ENCODE peak calls at places on chromosomes 5 and 9, in nine cellular contexts. One of them, this sample, is unnamed.

GRCh38 chr9:108634164-108634563 is 221.6 kb downstream of the ACTL7B start:
- DNase-seq in uterus: no peak
- DNase-seq in endothelial cell of umbilical vein: no peak
- DNase-seq in body of pancreas: peak; percentile 15
- DNase-seq in PC-3: peak; percentile 37
- DNase-seq in CD8-positive, alpha-beta T cell: no peak
- DNase-seq in CD8-positive, alpha-beta memory T cell: no peak
- DNase-seq in HCT116: peak; percentile 12
- DNase-seq in prostate gland: peak; percentile 8
- DNase-seq in this sample: no peak

GRCh38 chr9:26510137-26510536 is 382.5 kb downstream of the CAAP1 start:
- DNase-seq in uterus: no peak
- DNase-seq in endothelial cell of umbilical vein: no peak
- DNase-seq in body of pancreas: no peak
- DNase-seq in PC-3: no peak
- DNase-seq in CD8-positive, alpha-beta T cell: no peak
- DNase-seq in CD8-positive, alpha-beta memory T cell: no peak
- DNase-seq in HCT116: no peak
- DNase-seq in prostate gland: no peak
- DNase-seq in this sample: no peak

GRCh38 chr5:5777013-5777412 is 354.5 kb downstream of the ICE1 start:
- DNase-seq in uterus: no peak
- DNase-seq in endothelial cell of umbilical vein: no peak
- DNase-seq in body of pancreas: no peak
- DNase-seq in PC-3: no peak
- DNase-seq in CD8-positive, alpha-beta T cell: no peak
- DNase-seq in CD8-positive, alpha-beta memory T cell: no peak
- DNase-seq in HCT116: no peak
- DNase-seq in prostate gland: no peak
- DNase-seq in this sample: no peak

GRCh38 chr9:106613250-106613737 is 249.7 kb upstream of the ZNF462 start:
- DNase-seq in uterus: no peak
- DNase-seq in endothelial cell of umbilical vein: no peak
- DNase-seq in body of pancreas: peak; percentile 55
- DNase-seq in PC-3: no peak
- DNase-seq in CD8-positive, alpha-beta T cell: no peak
- DNase-seq in CD8-positive, alpha-beta memory T cell: no peak
- DNase-seq in HCT116: no peak
- DNase-seq in prostate gland: peak; percentile 18
- DNase-seq in this sample: no peak

GRCh38 chr9:4862506-4863250 is 69.9 kb downstream of the RCL1 start:
- DNase-seq in uterus: peak; percentile 29
- DNase-seq in endothelial cell of umbilical vein: no peak
- DNase-seq in body of pancreas: no peak
- DNase-seq in PC-3: no peak
- DNase-seq in CD8-positive, alpha-beta T cell: no peak
- DNase-seq in CD8-positive, alpha-beta memory T cell: no peak
- DNase-seq in HCT116: no peak
- DNase-seq in prostate gland: no peak
- DNase-seq in this sample: no peak

GRCh38 chr9:126743046-126743445 is 61.8 kb upstream of the ZBTB43 start:
- DNase-seq in uterus: no peak
- DNase-seq in endothelial cell of umbilical vein: no peak
- DNase-seq in body of pancreas: no peak
- DNase-seq in PC-3: no peak
- DNase-seq in CD8-positive, alpha-beta T cell: no peak
- DNase-seq in CD8-positive, alpha-beta memory T cell: no peak
- DNase-seq in HCT116: no peak
- DNase-seq in prostate gland: no peak
- DNase-seq in this sample: no peak

GRCh38 chr5:68433921-68434879 is 218.6 kb downstream of the PIK3R1 start:
- DNase-seq in uterus: peak; percentile 73
- DNase-seq in endothelial cell of umbilical vein: peak; percentile 93
- DNase-seq in body of pancreas: peak; percentile 65
- DNase-seq in PC-3: peak; percentile 78
- DNase-seq in CD8-positive, alpha-beta T cell: peak; percentile 79
- DNase-seq in CD8-positive, alpha-beta memory T cell: peak; percentile 83
- DNase-seq in HCT116: peak; percentile 90
- DNase-seq in prostate gland: peak; percentile 41
- DNase-seq in this sample: peak; percentile 86

GRCh38 chr5:80077317-80077716 is 42.2 kb downstream of the THBS4 start:
- DNase-seq in uterus: no peak
- DNase-seq in endothelial cell of umbilical vein: no peak
- DNase-seq in body of pancreas: no peak
- DNase-seq in PC-3: no peak
- DNase-seq in CD8-positive, alpha-beta T cell: no peak
- DNase-seq in CD8-positive, alpha-beta memory T cell: no peak
- DNase-seq in HCT116: no peak
- DNase-seq in prostate gland: no peak
- DNase-seq in this sample: no peak

GRCh38 chr9:92236915-92237314 is 56.6 kb downstream of the IARS1 start:
- DNase-seq in uterus: no peak
- DNase-seq in endothelial cell of umbilical vein: no peak
- DNase-seq in body of pancreas: no peak
- DNase-seq in PC-3: no peak
- DNase-seq in CD8-positive, alpha-beta T cell: no peak
- DNase-seq in CD8-positive, alpha-beta memory T cell: no peak
- DNase-seq in HCT116: no peak
- DNase-seq in prostate gland: no peak
- DNase-seq in this sample: no peak

GRCh38 chr5:135034186-135034962 is at the start of gene PITX1:
- DNase-seq in uterus: no peak
- DNase-seq in endothelial cell of umbilical vein: no peak
- DNase-seq in body of pancreas: peak; percentile 31
- DNase-seq in PC-3: peak; percentile 65
- DNase-seq in CD8-positive, alpha-beta T cell: no peak
- DNase-seq in CD8-positive, alpha-beta memory T cell: no peak
- DNase-seq in HCT116: peak; percentile 33
- DNase-seq in prostate gland: peak; percentile 80
- DNase-seq in this sample: no peak

GRCh38 chr9:112112519-112112918 is 62.6 kb downstream of the SUSD1 start:
- DNase-seq in uterus: no peak
- DNase-seq in endothelial cell of umbilical vein: peak; percentile 74
- DNase-seq in body of pancreas: no peak
- DNase-seq in PC-3: peak; percentile 90
- DNase-seq in CD8-positive, alpha-beta T cell: no peak
- DNase-seq in CD8-positive, alpha-beta memory T cell: no peak
- DNase-seq in HCT116: peak; percentile 83
- DNase-seq in prostate gland: no peak
- DNase-seq in this sample: no peak

GRCh38 chr5:55062039-55062779 is 38.2 kb downstream of the GZMK start:
- DNase-seq in uterus: no peak
- DNase-seq in endothelial cell of umbilical vein: no peak
- DNase-seq in body of pancreas: no peak
- DNase-seq in PC-3: peak; percentile 24
- DNase-seq in CD8-positive, alpha-beta T cell: peak; percentile 32
- DNase-seq in CD8-positive, alpha-beta memory T cell: peak; percentile 24
- DNase-seq in HCT116: no peak
- DNase-seq in prostate gland: no peak
- DNase-seq in this sample: peak; percentile 63

GRCh38 chr9:80866121-80866520 is 823.2 kb downstream of the TLE1 start:
- DNase-seq in uterus: no peak
- DNase-seq in endothelial cell of umbilical vein: no peak
- DNase-seq in body of pancreas: no peak
- DNase-seq in PC-3: no peak
- DNase-seq in CD8-positive, alpha-beta T cell: no peak
- DNase-seq in CD8-positive, alpha-beta memory T cell: no peak
- DNase-seq in HCT116: no peak
- DNase-seq in prostate gland: no peak
- DNase-seq in this sample: no peak

GRCh38 chr5:5306696-5307095 is 115.8 kb upstream of the ICE1 start:
- DNase-seq in uterus: no peak
- DNase-seq in endothelial cell of umbilical vein: no peak
- DNase-seq in body of pancreas: no peak
- DNase-seq in PC-3: peak; percentile 42
- DNase-seq in CD8-positive, alpha-beta T cell: no peak
- DNase-seq in CD8-positive, alpha-beta memory T cell: no peak
- DNase-seq in HCT116: no peak
- DNase-seq in prostate gland: no peak
- DNase-seq in this sample: no peak

GRCh38 chr9:128026255-128027165 is 40.6 kb downstream of the NAIF1 start:
- DNase-seq in uterus: no peak
- DNase-seq in endothelial cell of umbilical vein: peak; percentile 11
- DNase-seq in body of pancreas: no peak
- DNase-seq in PC-3: no peak
- DNase-seq in CD8-positive, alpha-beta T cell: peak; percentile 72
- DNase-seq in CD8-positive, alpha-beta memory T cell: peak; percentile 76
- DNase-seq in HCT116: no peak
- DNase-seq in prostate gland: no peak
- DNase-seq in this sample: peak; percentile 89

GRCh38 chr5:77628840-77629552 is 9.5 kb downstream of the OTP start:
- DNase-seq in uterus: no peak
- DNase-seq in endothelial cell of umbilical vein: no peak
- DNase-seq in body of pancreas: no peak
- DNase-seq in PC-3: no peak
- DNase-seq in CD8-positive, alpha-beta T cell: no peak
- DNase-seq in CD8-positive, alpha-beta memory T cell: no peak
- DNase-seq in HCT116: no peak
- DNase-seq in prostate gland: no peak
- DNase-seq in this sample: no peak
- H3K4me3 ChIP-seq in uterus: no peak overlapping the region
- H3K4me3 ChIP-seq in endothelial cell of umbilical vein: no peak overlapping the region
- H3K4me3 ChIP-seq in body of pancreas: no peak overlapping the region
- H3K4me3 ChIP-seq in PC-3: no peak overlapping the region
- H3K4me3 ChIP-seq in CD8-positive, alpha-beta T cell: no peak overlapping the region
- H3K4me3 ChIP-seq in CD8-positive, alpha-beta memory T cell: no peak overlapping the region
- H3K4me3 ChIP-seq in HCT116: no peak overlapping the region
- H3K4me3 ChIP-seq in prostate gland: no peak overlapping the region
- H3K4me3 ChIP-seq in this sample: no peak overlapping the region

GRCh38 chr9:131419716-131420115 is 25.8 kb downstream of the PRRC2B start:
- DNase-seq in uterus: no peak
- DNase-seq in endothelial cell of umbilical vein: no peak
- DNase-seq in body of pancreas: no peak
- DNase-seq in PC-3: no peak
- DNase-seq in CD8-positive, alpha-beta T cell: no peak
- DNase-seq in CD8-positive, alpha-beta memory T cell: no peak
- DNase-seq in HCT116: no peak
- DNase-seq in prostate gland: no peak
- DNase-seq in this sample: no peak
- H3K27ac ChIP-seq in uterus: no peak overlapping the region
- H3K27ac ChIP-seq in endothelial cell of umbilical vein: no peak overlapping the region
- H3K27ac ChIP-seq in body of pancreas: peak overlapping the region; percentile 86
- H3K27ac ChIP-seq in PC-3: no peak overlapping the region
- H3K27ac ChIP-seq in CD8-positive, alpha-beta T cell: no peak overlapping the region
- H3K27ac ChIP-seq in CD8-positive, alpha-beta memory T cell: no peak overlapping the region
- H3K27ac ChIP-seq in HCT116: no peak overlapping the region
- H3K27ac ChIP-seq in prostate gland: peak overlapping the region; percentile 67
- H3K27ac ChIP-seq in this sample: no peak overlapping the region

GRCh38 chr9:32884482-32884881 is 101.1 kb downstream of the TMEM215 start:
- DNase-seq in uterus: no peak
- DNase-seq in endothelial cell of umbilical vein: no peak
- DNase-seq in body of pancreas: no peak
- DNase-seq in PC-3: no peak
- DNase-seq in CD8-positive, alpha-beta T cell: no peak
- DNase-seq in CD8-positive, alpha-beta memory T cell: no peak
- DNase-seq in HCT116: no peak
- DNase-seq in prostate gland: no peak
- DNase-seq in this sample: no peak
- H3K4me1 ChIP-seq in uterus: no peaks in the 10 kb centered on the region
- H3K4me1 ChIP-seq in endothelial cell of umbilical vein: no peaks in the 10 kb centered on the region
- H3K4me1 ChIP-seq in body of pancreas: no peaks in the 10 kb centered on the region
- H3K4me1 ChIP-seq in PC-3: no peaks in the 10 kb centered on the region
- H3K4me1 ChIP-seq in CD8-positive, alpha-beta T cell: no peaks in the 10 kb centered on the region
- H3K4me1 ChIP-seq in CD8-positive, alpha-beta memory T cell: no peaks in the 10 kb centered on the region
- H3K4me1 ChIP-seq in HCT116: no peaks in the 10 kb centered on the region
- H3K4me1 ChIP-seq in prostate gland: no peaks in the 10 kb centered on the region
- H3K4me1 ChIP-seq in this sample: no peaks in the 10 kb centered on the region

DNA sequence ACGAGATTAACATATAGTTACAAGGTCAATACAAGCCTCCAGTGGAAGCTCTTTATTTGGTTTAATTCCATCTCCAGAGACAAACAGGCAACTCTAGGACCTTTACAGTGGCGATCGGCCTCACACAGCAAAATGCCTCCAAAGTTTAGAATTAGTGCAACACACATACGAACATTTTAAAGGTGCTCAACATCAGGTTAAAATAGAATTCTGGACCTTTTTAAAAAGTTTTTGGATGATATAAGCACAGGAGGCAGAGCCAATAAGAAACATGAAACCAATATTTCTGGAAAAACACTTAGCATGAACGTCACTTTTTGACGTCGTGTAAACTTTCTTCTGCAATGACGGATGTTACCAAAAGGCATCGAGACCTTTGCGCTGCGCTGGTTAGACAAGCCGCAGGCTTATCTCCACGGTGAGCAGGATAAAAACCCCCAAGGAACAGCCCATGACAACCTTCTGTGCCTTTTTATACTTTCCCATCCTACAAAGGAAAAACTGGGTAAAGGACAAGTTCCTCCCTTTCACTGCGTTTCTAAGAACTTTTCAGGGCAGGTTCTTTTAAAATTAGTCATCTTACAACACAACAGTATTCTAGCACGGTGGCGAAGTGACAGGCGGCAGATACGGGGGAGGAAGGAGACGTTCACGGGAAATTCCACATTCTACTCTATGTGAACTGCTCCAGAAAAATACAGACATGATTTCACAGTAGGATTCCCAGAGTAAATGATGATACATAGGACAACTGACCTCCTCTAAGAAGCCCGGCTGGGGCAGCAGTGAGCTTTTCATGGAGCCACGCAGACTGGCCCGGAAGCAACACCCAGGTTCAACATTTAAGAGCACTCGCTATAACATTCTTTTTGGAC is 52.2 kb downstream of the USP20 start:
- DNase-seq in uterus: peak; percentile 49
- DNase-seq in endothelial cell of umbilical vein: peak; percentile 23
- DNase-seq in body of pancreas: no peak
- DNase-seq in PC-3: no peak
- DNase-seq in CD8-positive, alpha-beta T cell: peak; percentile 37
- DNase-seq in CD8-positive, alpha-beta memory T cell: peak; percentile 65
- DNase-seq in HCT116: no peak
- DNase-seq in prostate gland: no peak
- DNase-seq in this sample: peak; percentile 87
- H3K4me3 ChIP-seq in uterus: no peak overlapping the region
- H3K4me3 ChIP-seq in endothelial cell of umbilical vein: no peak overlapping the region
- H3K4me3 ChIP-seq in body of pancreas: no peak overlapping the region
- H3K4me3 ChIP-seq in PC-3: no peak overlapping the region
- H3K4me3 ChIP-seq in CD8-positive, alpha-beta T cell: peak overlapping the region; percentile 92
- H3K4me3 ChIP-seq in CD8-positive, alpha-beta memory T cell: peak overlapping the region; percentile 73
- H3K4me3 ChIP-seq in HCT116: no peak overlapping the region
- H3K4me3 ChIP-seq in prostate gland: no peak overlapping the region
- H3K4me3 ChIP-seq in this sample: peak overlapping the region; percentile 78

This sample was measured in CD4-positive, alpha-beta memory T cell.